ENCODE peak calls at places on chromosomes 2 and 18, in seven cellular contexts. One of them, this sample, is unnamed.
A peak's percentile ranks its signal among the peaks of the same experiment; 100 is the strongest.

GRCh38 chr18:79379931-79380815 is 15.6 kb upstream of the NFATC1 start:
- DNase-seq in MCF 10A: no peak
- DNase-seq in T-helper 1 cell: no peak
- DNase-seq in left ventricle myocardium inferior: no peak
- DNase-seq in dorsolateral prefrontal cortex: no peak
- DNase-seq in effector memory CD4-positive, alpha-beta T cell: no peak
- DNase-seq in activated CD8-positive, alpha-beta memory T cell treated with anti-CD3 and anti-CD28 coated beads, Interleukin-2, amount 50 U/mL, for 48 hours: no peak
- DNase-seq in this sample: no peak

GRCh38 chr2:28810384-28811285 is at the start of gene SPDYA:
- DNase-seq in MCF 10A: no peak
- DNase-seq in T-helper 1 cell: peak; percentile 82
- DNase-seq in left ventricle myocardium inferior: peak; percentile 74
- DNase-seq in dorsolateral prefrontal cortex: peak; percentile 35
- DNase-seq in effector memory CD4-positive, alpha-beta T cell: peak; percentile 79
- DNase-seq in activated CD8-positive, alpha-beta memory T cell treated with anti-CD3 and anti-CD28 coated beads, Interleukin-2, amount 50 U/mL, for 48 hours: peak; percentile 90
- DNase-seq in this sample: peak; percentile 60

GRCh38 chr2:43611987-43612894 is 16.4 kb upstream of the THADA start:
- DNase-seq in MCF 10A: peak; percentile 82
- DNase-seq in T-helper 1 cell: peak; percentile 38
- DNase-seq in left ventricle myocardium inferior: peak; percentile 53
- DNase-seq in dorsolateral prefrontal cortex: peak; percentile 47
- DNase-seq in effector memory CD4-positive, alpha-beta T cell: peak; percentile 49
- DNase-seq in activated CD8-positive, alpha-beta memory T cell treated with anti-CD3 and anti-CD28 coated beads, Interleukin-2, amount 50 U/mL, for 48 hours: peak; percentile 79
- DNase-seq in this sample: peak; percentile 57

GRCh38 chr2:37829202-37829601 is 95.9 kb upstream of the RMDN2 start:
- DNase-seq in MCF 10A: peak; percentile 52
- DNase-seq in T-helper 1 cell: no peak
- DNase-seq in left ventricle myocardium inferior: peak; percentile 25
- DNase-seq in dorsolateral prefrontal cortex: no peak
- DNase-seq in effector memory CD4-positive, alpha-beta T cell: no peak
- DNase-seq in activated CD8-positive, alpha-beta memory T cell treated with anti-CD3 and anti-CD28 coated beads, Interleukin-2, amount 50 U/mL, for 48 hours: no peak
- DNase-seq in this sample: no peak

GRCh38 chr2:170446078-170446477 is 268.1 kb downstream of the MYO3B start:
- DNase-seq in MCF 10A: no peak
- DNase-seq in T-helper 1 cell: no peak
- DNase-seq in left ventricle myocardium inferior: no peak
- DNase-seq in dorsolateral prefrontal cortex: no peak
- DNase-seq in effector memory CD4-positive, alpha-beta T cell: no peak
- DNase-seq in activated CD8-positive, alpha-beta memory T cell treated with anti-CD3 and anti-CD28 coated beads, Interleukin-2, amount 50 U/mL, for 48 hours: no peak
- DNase-seq in this sample: no peak

GRCh38 chr2:11092693-11093335 is 62.5 kb upstream of the SLC66A3 start:
- DNase-seq in MCF 10A: no peak
- DNase-seq in T-helper 1 cell: no peak
- DNase-seq in left ventricle myocardium inferior: no peak
- DNase-seq in dorsolateral prefrontal cortex: no peak
- DNase-seq in effector memory CD4-positive, alpha-beta T cell: no peak
- DNase-seq in activated CD8-positive, alpha-beta memory T cell treated with anti-CD3 and anti-CD28 coated beads, Interleukin-2, amount 50 U/mL, for 48 hours: no peak
- DNase-seq in this sample: no peak

GRCh38 chr2:112342067-112342466 is 66.7 kb downstream of the ZC3H6 start:
- DNase-seq in MCF 10A: no peak
- DNase-seq in T-helper 1 cell: no peak
- DNase-seq in left ventricle myocardium inferior: no peak
- DNase-seq in dorsolateral prefrontal cortex: no peak
- DNase-seq in effector memory CD4-positive, alpha-beta T cell: no peak
- DNase-seq in activated CD8-positive, alpha-beta memory T cell treated with anti-CD3 and anti-CD28 coated beads, Interleukin-2, amount 50 U/mL, for 48 hours: no peak
- DNase-seq in this sample: no peak

GRCh38 chr2:100237046-100237615 is 85.2 kb downstream of the LONRF2 start:
- DNase-seq in MCF 10A: no peak
- DNase-seq in T-helper 1 cell: no peak
- DNase-seq in left ventricle myocardium inferior: no peak
- DNase-seq in dorsolateral prefrontal cortex: no peak
- DNase-seq in effector memory CD4-positive, alpha-beta T cell: no peak
- DNase-seq in activated CD8-positive, alpha-beta memory T cell treated with anti-CD3 and anti-CD28 coated beads, Interleukin-2, amount 50 U/mL, for 48 hours: no peak
- DNase-seq in this sample: no peak

GRCh38 chr18:49524951-49525350 is 36.9 kb upstream of the LIPG start:
- DNase-seq in MCF 10A: no peak
- DNase-seq in T-helper 1 cell: no peak
- DNase-seq in left ventricle myocardium inferior: no peak
- DNase-seq in dorsolateral prefrontal cortex: no peak
- DNase-seq in effector memory CD4-positive, alpha-beta T cell: no peak
- DNase-seq in activated CD8-positive, alpha-beta memory T cell treated with anti-CD3 and anti-CD28 coated beads, Interleukin-2, amount 50 U/mL, for 48 hours: no peak
- DNase-seq in this sample: no peak

GRCh38 chr2:70557171-70557838 is 3.7 kb upstream of the TGFA start:
- DNase-seq in MCF 10A: no peak
- DNase-seq in T-helper 1 cell: no peak
- DNase-seq in left ventricle myocardium inferior: no peak
- DNase-seq in dorsolateral prefrontal cortex: no peak
- DNase-seq in effector memory CD4-positive, alpha-beta T cell: no peak
- DNase-seq in activated CD8-positive, alpha-beta memory T cell treated with anti-CD3 and anti-CD28 coated beads, Interleukin-2, amount 50 U/mL, for 48 hours: no peak
- DNase-seq in this sample: no peak

GRCh38 chr2:39380525-39381150 is 56.4 kb downstream of the MAP4K3 start:
- DNase-seq in MCF 10A: peak; percentile 31
- DNase-seq in T-helper 1 cell: no peak
- DNase-seq in left ventricle myocardium inferior: no peak
- DNase-seq in dorsolateral prefrontal cortex: no peak
- DNase-seq in effector memory CD4-positive, alpha-beta T cell: no peak
- DNase-seq in activated CD8-positive, alpha-beta memory T cell treated with anti-CD3 and anti-CD28 coated beads, Interleukin-2, amount 50 U/mL, for 48 hours: no peak
- DNase-seq in this sample: peak; percentile 57

GRCh38 chr2:149313512-149313972 is 16.8 kb upstream of the LYPD6 start:
- DNase-seq in MCF 10A: peak; percentile 76
- DNase-seq in T-helper 1 cell: no peak
- DNase-seq in left ventricle myocardium inferior: no peak
- DNase-seq in dorsolateral prefrontal cortex: no peak
- DNase-seq in effector memory CD4-positive, alpha-beta T cell: no peak
- DNase-seq in activated CD8-positive, alpha-beta memory T cell treated with anti-CD3 and anti-CD28 coated beads, Interleukin-2, amount 50 U/mL, for 48 hours: no peak
- DNase-seq in this sample: peak; percentile 35

GRCh38 chr2:178542569-178542968 is 62.3 kb downstream of the PLEKHA3 start:
- DNase-seq in MCF 10A: no peak
- DNase-seq in T-helper 1 cell: no peak
- DNase-seq in left ventricle myocardium inferior: no peak
- DNase-seq in dorsolateral prefrontal cortex: no peak
- DNase-seq in effector memory CD4-positive, alpha-beta T cell: no peak
- DNase-seq in activated CD8-positive, alpha-beta memory T cell treated with anti-CD3 and anti-CD28 coated beads, Interleukin-2, amount 50 U/mL, for 48 hours: no peak
- DNase-seq in this sample: no peak

GRCh38 chr2:54546925-54547324 is 90.8 kb downstream of the SPTBN1 start:
- DNase-seq in MCF 10A: no peak
- DNase-seq in T-helper 1 cell: no peak
- DNase-seq in left ventricle myocardium inferior: no peak
- DNase-seq in dorsolateral prefrontal cortex: no peak
- DNase-seq in effector memory CD4-positive, alpha-beta T cell: no peak
- DNase-seq in activated CD8-positive, alpha-beta memory T cell treated with anti-CD3 and anti-CD28 coated beads, Interleukin-2, amount 50 U/mL, for 48 hours: no peak
- DNase-seq in this sample: no peak

GRCh38 chr18:79818036-79818435 is 20.3 kb downstream of the KCNG2 start:
- DNase-seq in MCF 10A: peak; percentile 12
- DNase-seq in T-helper 1 cell: no peak
- DNase-seq in left ventricle myocardium inferior: no peak
- DNase-seq in dorsolateral prefrontal cortex: no peak
- DNase-seq in effector memory CD4-positive, alpha-beta T cell: no peak
- DNase-seq in activated CD8-positive, alpha-beta memory T cell treated with anti-CD3 and anti-CD28 coated beads, Interleukin-2, amount 50 U/mL, for 48 hours: no peak
- DNase-seq in this sample: no peak

GRCh38 chr2:242010567-242011513 is 141.3 kb downstream of the RTP5 start:
- DNase-seq in MCF 10A: no peak
- DNase-seq in T-helper 1 cell: no peak
- DNase-seq in left ventricle myocardium inferior: no peak
- DNase-seq in dorsolateral prefrontal cortex: no peak
- DNase-seq in effector memory CD4-positive, alpha-beta T cell: no peak
- DNase-seq in activated CD8-positive, alpha-beta memory T cell treated with anti-CD3 and anti-CD28 coated beads, Interleukin-2, amount 50 U/mL, for 48 hours: no peak
- DNase-seq in this sample: no peak

GRCh38 chr18:9905401-9905922 is 8.4 kb upstream of the VAPA start:
- DNase-seq in MCF 10A: peak; percentile 66
- DNase-seq in T-helper 1 cell: no peak
- DNase-seq in left ventricle myocardium inferior: no peak
- DNase-seq in dorsolateral prefrontal cortex: no peak
- DNase-seq in effector memory CD4-positive, alpha-beta T cell: no peak
- DNase-seq in activated CD8-positive, alpha-beta memory T cell treated with anti-CD3 and anti-CD28 coated beads, Interleukin-2, amount 50 U/mL, for 48 hours: no peak
- DNase-seq in this sample: no peak

GRCh38 chr2:8566155-8566670 is 115.6 kb upstream of the ID2 start:
- DNase-seq in MCF 10A: no peak
- DNase-seq in T-helper 1 cell: no peak
- DNase-seq in left ventricle myocardium inferior: no peak
- DNase-seq in dorsolateral prefrontal cortex: no peak
- DNase-seq in effector memory CD4-positive, alpha-beta T cell: no peak
- DNase-seq in activated CD8-positive, alpha-beta memory T cell treated with anti-CD3 and anti-CD28 coated beads, Interleukin-2, amount 50 U/mL, for 48 hours: no peak
- DNase-seq in this sample: no peak

GRCh38 chr2:112712903-112713584 is 7.8 kb upstream of the NT5DC4 start:
- DNase-seq in MCF 10A: peak; percentile 42
- DNase-seq in T-helper 1 cell: no peak
- DNase-seq in left ventricle myocardium inferior: no peak
- DNase-seq in dorsolateral prefrontal cortex: no peak
- DNase-seq in effector memory CD4-positive, alpha-beta T cell: no peak
- DNase-seq in activated CD8-positive, alpha-beta memory T cell treated with anti-CD3 and anti-CD28 coated beads, Interleukin-2, amount 50 U/mL, for 48 hours: peak; percentile 75
- DNase-seq in this sample: no peak

GRCh38 chr2:159249955-159250723 is 36.4 kb downstream of the WDSUB1 start:
- DNase-seq in MCF 10A: peak; percentile 89
- DNase-seq in T-helper 1 cell: no peak
- DNase-seq in left ventricle myocardium inferior: no peak
- DNase-seq in dorsolateral prefrontal cortex: no peak
- DNase-seq in effector memory CD4-positive, alpha-beta T cell: no peak
- DNase-seq in activated CD8-positive, alpha-beta memory T cell treated with anti-CD3 and anti-CD28 coated beads, Interleukin-2, amount 50 U/mL, for 48 hours: no peak
- DNase-seq in this sample: peak; percentile 47

GRCh38 chr2:204751472-204751871 is 206.2 kb downstream of the PARD3B start:
- DNase-seq in MCF 10A: no peak
- DNase-seq in T-helper 1 cell: no peak
- DNase-seq in left ventricle myocardium inferior: no peak
- DNase-seq in dorsolateral prefrontal cortex: no peak
- DNase-seq in effector memory CD4-positive, alpha-beta T cell: no peak
- DNase-seq in activated CD8-positive, alpha-beta memory T cell treated with anti-CD3 and anti-CD28 coated beads, Interleukin-2, amount 50 U/mL, for 48 hours: no peak
- DNase-seq in this sample: no peak

GRCh38 chr2:119231975-119232665 is 8.5 kb downstream of the STEAP3 start:
- DNase-seq in MCF 10A: peak; percentile 27
- DNase-seq in T-helper 1 cell: no peak
- DNase-seq in left ventricle myocardium inferior: no peak
- DNase-seq in dorsolateral prefrontal cortex: no peak
- DNase-seq in effector memory CD4-positive, alpha-beta T cell: no peak
- DNase-seq in activated CD8-positive, alpha-beta memory T cell treated with anti-CD3 and anti-CD28 coated beads, Interleukin-2, amount 50 U/mL, for 48 hours: no peak
- DNase-seq in this sample: no peak

GRCh38 chr18:44852818-44853217 is 172.1 kb downstream of the SETBP1 start:
- DNase-seq in MCF 10A: no peak
- DNase-seq in T-helper 1 cell: no peak
- DNase-seq in left ventricle myocardium inferior: no peak
- DNase-seq in dorsolateral prefrontal cortex: no peak
- DNase-seq in effector memory CD4-positive, alpha-beta T cell: no peak
- DNase-seq in activated CD8-positive, alpha-beta memory T cell treated with anti-CD3 and anti-CD28 coated beads, Interleukin-2, amount 50 U/mL, for 48 hours: no peak
- DNase-seq in this sample: no peak

GRCh38 chr2:64672708-64673107 is 19.0 kb upstream of the SERTAD2 start:
- DNase-seq in MCF 10A: no peak
- DNase-seq in T-helper 1 cell: no peak
- DNase-seq in left ventricle myocardium inferior: no peak
- DNase-seq in dorsolateral prefrontal cortex: no peak
- DNase-seq in effector memory CD4-positive, alpha-beta T cell: no peak
- DNase-seq in activated CD8-positive, alpha-beta memory T cell treated with anti-CD3 and anti-CD28 coated beads, Interleukin-2, amount 50 U/mL, for 48 hours: no peak
- DNase-seq in this sample: no peak

GRCh38 chr2:166464187-166464586 is 29.9 kb downstream of the SCN7A start:
- DNase-seq in MCF 10A: peak; percentile 10
- DNase-seq in T-helper 1 cell: no peak
- DNase-seq in left ventricle myocardium inferior: no peak
- DNase-seq in dorsolateral prefrontal cortex: no peak
- DNase-seq in effector memory CD4-positive, alpha-beta T cell: no peak
- DNase-seq in activated CD8-positive, alpha-beta memory T cell treated with anti-CD3 and anti-CD28 coated beads, Interleukin-2, amount 50 U/mL, for 48 hours: no peak
- DNase-seq in this sample: no peak

GRCh38 chr2:40534528-40534927 is 82.6 kb upstream of the SLC8A1 start:
- DNase-seq in MCF 10A: no peak
- DNase-seq in T-helper 1 cell: no peak
- DNase-seq in left ventricle myocardium inferior: no peak
- DNase-seq in dorsolateral prefrontal cortex: no peak
- DNase-seq in effector memory CD4-positive, alpha-beta T cell: no peak
- DNase-seq in activated CD8-positive, alpha-beta memory T cell treated with anti-CD3 and anti-CD28 coated beads, Interleukin-2, amount 50 U/mL, for 48 hours: no peak
- DNase-seq in this sample: no peak

GRCh38 chr18:10035306-10035991 is 121.6 kb downstream of the VAPA start:
- DNase-seq in MCF 10A: peak; percentile 32
- DNase-seq in T-helper 1 cell: no peak
- DNase-seq in left ventricle myocardium inferior: no peak
- DNase-seq in dorsolateral prefrontal cortex: no peak
- DNase-seq in effector memory CD4-positive, alpha-beta T cell: no peak
- DNase-seq in activated CD8-positive, alpha-beta memory T cell treated with anti-CD3 and anti-CD28 coated beads, Interleukin-2, amount 50 U/mL, for 48 hours: no peak
- DNase-seq in this sample: no peak

GRCh38 chr2:173151671-173152398 is 76.2 kb downstream of the MAP3K20 start:
- DNase-seq in MCF 10A: peak; percentile 92
- DNase-seq in T-helper 1 cell: no peak
- DNase-seq in left ventricle myocardium inferior: no peak
- DNase-seq in dorsolateral prefrontal cortex: no peak
- DNase-seq in effector memory CD4-positive, alpha-beta T cell: no peak
- DNase-seq in activated CD8-positive, alpha-beta memory T cell treated with anti-CD3 and anti-CD28 coated beads, Interleukin-2, amount 50 U/mL, for 48 hours: no peak
- DNase-seq in this sample: no peak

GRCh38 chr2:182229288-182229687 is 197.5 kb downstream of the PDE1A start:
- DNase-seq in MCF 10A: peak; percentile 14
- DNase-seq in T-helper 1 cell: no peak
- DNase-seq in left ventricle myocardium inferior: no peak
- DNase-seq in dorsolateral prefrontal cortex: no peak
- DNase-seq in effector memory CD4-positive, alpha-beta T cell: no peak
- DNase-seq in activated CD8-positive, alpha-beta memory T cell treated with anti-CD3 and anti-CD28 coated beads, Interleukin-2, amount 50 U/mL, for 48 hours: no peak
- DNase-seq in this sample: no peak

GRCh38 chr2:184047536-184047935 is 550.8 kb upstream of the ZNF804A start:
- DNase-seq in MCF 10A: no peak
- DNase-seq in T-helper 1 cell: no peak
- DNase-seq in left ventricle myocardium inferior: no peak
- DNase-seq in dorsolateral prefrontal cortex: no peak
- DNase-seq in effector memory CD4-positive, alpha-beta T cell: no peak
- DNase-seq in activated CD8-positive, alpha-beta memory T cell treated with anti-CD3 and anti-CD28 coated beads, Interleukin-2, amount 50 U/mL, for 48 hours: no peak
- DNase-seq in this sample: no peak

GRCh38 chr2:64516651-64517510 is 7.2 kb upstream of the AFTPH start:
- DNase-seq in MCF 10A: no peak
- DNase-seq in T-helper 1 cell: no peak
- DNase-seq in left ventricle myocardium inferior: no peak
- DNase-seq in dorsolateral prefrontal cortex: no peak
- DNase-seq in effector memory CD4-positive, alpha-beta T cell: no peak
- DNase-seq in activated CD8-positive, alpha-beta memory T cell treated with anti-CD3 and anti-CD28 coated beads, Interleukin-2, amount 50 U/mL, for 48 hours: no peak
- DNase-seq in this sample: no peak

GRCh38 chr2:119950966-119951365 is 61.9 kb upstream of the EPB41L5 start:
- DNase-seq in MCF 10A: no peak
- DNase-seq in T-helper 1 cell: no peak
- DNase-seq in left ventricle myocardium inferior: no peak
- DNase-seq in dorsolateral prefrontal cortex: no peak
- DNase-seq in effector memory CD4-positive, alpha-beta T cell: no peak
- DNase-seq in activated CD8-positive, alpha-beta memory T cell treated with anti-CD3 and anti-CD28 coated beads, Interleukin-2, amount 50 U/mL, for 48 hours: no peak
- DNase-seq in this sample: no peak